ENCODE peak calls at places on chromosomes 12 and 14, in seven cellular contexts. E is stimulated activated naive B cell treated with anti-CD40 and anti-IgM and Interleukin-4, amounts not matched to agents 10 μg/mL and 1 μg/mL and 100 μg/mL, for 72 hours; N is progenitor cell of endocrine pancreas; L is adrenal gland; G is non-pigmented ciliary epithelial cell; Y is GM04503; D is NCI-H748 treated with DMSO at 0.1 percent for 48 hours. Q is an unnamed sample.

GRCh38 chr12:69161835-69162234 is 77.5 kb upstream of the CPSF6 start:
- DNase-seq in E (no peak), N (no peak), L (no peak), G (no peak), Y (no peak), D (peak; percentile 30), Q (peak; percentile 4)

GRCh38 chr12:111505601-111506036 is 93.5 kb downstream of the ATXN2 start:
- DNase-seq in E (no peak), N (no peak), L (no peak), G (no peak), Y (no peak), D (no peak), Q (no peak)

GRCh38 chr14:30195946-30196345 is 268.3 kb upstream of the PRKD1 start:
- DNase-seq in E (no peak), N (no peak), L (no peak), G (no peak), Y (no peak), D (no peak), Q (no peak)

GRCh38 chr12:76588881-76589565 is 29.5 kb upstream of the OSBPL8 start:
- DNase-seq in E (no peak), N (no peak), L (no peak), G (peak; percentile 45), Y (peak; percentile 91), D (no peak), Q (no peak)

GRCh38 chr12:52372216-52373154 is 5.2 kb upstream of the KRT85 start:
- DNase-seq in E (peak; percentile 40), N (peak; percentile 71), L (peak; percentile 84), G (peak; percentile 70), Y (peak; percentile 36), D (peak; percentile 44), Q (no peak)

GRCh38 chr12:98912401-98912800 is 267.3 kb downstream of the APAF1 start:
- DNase-seq in E (no peak), N (no peak), L (no peak), G (no peak), Y (no peak), D (no peak), Q (no peak)

GRCh38 chr14:89283327-89284060 is 133.5 kb downstream of the FOXN3 start:
- DNase-seq in E (peak; percentile 36), N (no peak), L (no peak), G (no peak), Y (no peak), D (peak; percentile 24), Q (no peak)

GRCh38 chr12:80187660-80188090 is 88.3 kb downstream of the OTOGL start:
- DNase-seq in E (no peak), N (no peak), L (peak; percentile 37), G (no peak), Y (no peak), D (peak; percentile 89), Q (no peak)

GRCh38 chr12:55797068-55797467 is 20.5 kb downstream of the SARNP start:
- DNase-seq in E (no peak), N (no peak), L (no peak), G (no peak), Y (no peak), D (no peak), Q (no peak)

GRCh38 chr14:19873178-19873577 is 1.8 kb upstream of the OR4K2 start:
- DNase-seq in E (no peak), N (no peak), L (no peak), G (no peak), Y (no peak), D (no peak), Q (no peak)

GRCh38 chr12:28961948-28962384 is 187.1 kb upstream of the FAR2 start:
- DNase-seq in E (no peak), N (no peak), L (no peak), G (no peak), Y (no peak), D (no peak), Q (no peak)

GRCh38 chr12:1846421-1847405 is 26.3 kb downstream of the LRTM2 start:
- DNase-seq in E (no peak), N (no peak), L (no peak), G (no peak), Y (no peak), D (no peak), Q (no peak)

GRCh38 chr14:50823051-50823762 is 7.8 kb downstream of the NIN start:
- DNase-seq in E (peak; percentile 37), N (no peak), L (no peak), G (no peak), Y (no peak), D (no peak), Q (no peak)

GRCh38 chr12:76757694-76758093 is 6.2 kb upstream of the ZDHHC17 start:
- DNase-seq in E (no peak), N (no peak), L (no peak), G (no peak), Y (no peak), D (no peak), Q (no peak)

GRCh38 chr12:9064815-9065606 is 50.7 kb downstream of the A2M start:
- DNase-seq in E (no peak), N (peak; percentile 94), L (peak; percentile 86), G (no peak), Y (no peak), D (no peak), Q (no peak)

GRCh38 chr14:100236873-100237272 is 2.1 kb upstream of the YY1 start:
- DNase-seq in E (no peak), N (no peak), L (no peak), G (no peak), Y (no peak), D (no peak), Q (no peak)

GRCh38 chr12:121505513-121505912 is 75.3 kb downstream of the KDM2B start:
- DNase-seq in E (no peak), N (no peak), L (no peak), G (no peak), Y (peak; percentile 29), D (no peak), Q (no peak)

GRCh38 chr14:68791078-68791983 is 1.5 kb downstream of the ZFP36L1 start:
- DNase-seq in E (no peak), N (no peak), L (peak; percentile 29), G (no peak), Y (no peak), D (no peak), Q (no peak)

GRCh38 chr12:22481557-22482104 is 62.7 kb downstream of the C2CD5 start:
- DNase-seq in E (no peak), N (no peak), L (no peak), G (no peak), Y (no peak), D (no peak), Q (no peak)

GRCh38 chr14:103707329-103708263 is 7.7 kb downstream of the XRCC3 start:
- DNase-seq in E (no peak), N (no peak), L (no peak), G (no peak), Y (no peak), D (no peak), Q (no peak)

GRCh38 chr12:55659486-55660385 is 23.0 kb downstream of the OR10P1 start:
- DNase-seq in E (no peak), N (no peak), L (peak; percentile 79), G (no peak), Y (no peak), D (peak; percentile 12), Q (no peak)

GRCh38 chr12:68617160-68617926 is 6.6 kb downstream of the RAP1B start:
- DNase-seq in E (no peak), N (no peak), L (no peak), G (no peak), Y (no peak), D (no peak), Q (no peak)

GRCh38 chr14:100325958-100326357 is 2.8 kb downstream of the SLC25A47 start:
- DNase-seq in E (no peak), N (no peak), L (no peak), G (no peak), Y (no peak), D (no peak), Q (no peak)

GRCh38 chr14:54450535-54450934 is 9.4 kb upstream of the CNIH1 start:
- DNase-seq in E (peak; percentile 62), N (no peak), L (no peak), G (no peak), Y (peak; percentile 50), D (no peak), Q (no peak)

GRCh38 chr12:119302334-119303132 is 32.0 kb upstream of the CCDC60 start:
- DNase-seq in E (no peak), N (peak; percentile 30), L (no peak), G (no peak), Y (no peak), D (peak; percentile 75), Q (no peak)

GRCh38 chr12:41777064-41777790 is 367.4 kb downstream of the GXYLT1 start:
- DNase-seq in E (no peak), N (no peak), L (no peak), G (no peak), Y (no peak), D (no peak), Q (no peak)

GRCh38 chr12:459430-460258 is at the start of gene B4GALNT3:
- DNase-seq in E (no peak), N (peak; percentile 75), L (peak; percentile 74), G (no peak), Y (no peak), D (no peak), Q (peak; percentile 33)

Q was measured in T-helper 9 cell.